ENCODE peak calls at places on chromosomes 2 and 18, in five cellular contexts. S is M059J, Q is GM20000, C is AG04450, I is hippocampal formation. V is an unnamed sample.

GRCh38 chr2:107669335-107669734 is 157.4 kb upstream of the RGPD4 start:
- DNase-seq in I (peak), C (no peak), Q (no peak), S (peak), V (peak)

GRCh38 chr18:46418657-46419260 is 238.3 kb downstream of the LOXHD1 start:
- DNase-seq in C (no peak), I (no peak), Q (no peak), S (peak), V (no peak)

GRCh38 chr18:48635806-48636205 is 97.0 kb downstream of the CTIF start:
- DNase-seq in C (no peak), Q (no peak), S (no peak), I (no peak), V (no peak)

GRCh38 chr2:241279828-241280227 is 35.6 kb downstream of the HDLBP start:
- DNase-seq in C (no peak), I (no peak), Q (no peak), S (no peak), V (no peak)

GRCh38 chr2:110858135-110858737 is 125.9 kb downstream of the ACOXL start:
- DNase-seq in Q (peak), S (no peak), C (no peak), I (peak), V (no peak)

GRCh38 chr2:7882296-7882695 is 799.6 kb upstream of the ID2 start:
- DNase-seq in Q (no peak), I (no peak), C (no peak), S (no peak), V (no peak)

GRCh38 chr2:188303363-188304031 is 11.8 kb downstream of the GULP1 start:
- DNase-seq in I (no peak), C (no peak), Q (no peak), S (peak), V (peak)

GRCh38 chr2:206851511-206851910 is 86.1 kb downstream of the FASTKD2 start:
- DNase-seq in C (no peak), I (no peak), Q (no peak), S (no peak), V (no peak)

GRCh38 chr18:12659904-12660605 is 2.1 kb upstream of the SPIRE1 start:
- DNase-seq in S (peak), C (peak), I (peak), Q (peak), V (peak)

GRCh38 chr2:136286423-136286822 is 168.5 kb upstream of the CXCR4 start:
- DNase-seq in Q (no peak), S (no peak), I (no peak), C (no peak), V (no peak)

GRCh38 chr2:206962966-206963365 is 23.6 kb downstream of the CPO start:
- DNase-seq in I (peak), C (no peak), S (no peak), Q (no peak), V (no peak)

GRCh38 chr18:26981373-26982082 is 116.0 kb upstream of the AQP4 start:
- DNase-seq in C (no peak), I (no peak), Q (no peak), S (peak), V (no peak)

GRCh38 chr2:226184940-226185575 is 614.6 kb downstream of the IRS1 start:
- DNase-seq in I (no peak), Q (no peak), C (peak), S (peak), V (peak)

GRCh38 chr2:80392446-80392845 is 87.9 kb upstream of the LRRTM1 start:
- DNase-seq in S (peak), C (no peak), Q (no peak), I (no peak), V (peak)

V was measured in fibroblast of villous mesenchyme.